ENCODE peak calls at places on chromosomes 3 and 15, in seven cellular contexts. P, Z, X, B, K, V and O are unnamed samples.

GRCh38 chr15:60589728-60590127 is 110.8 kb upstream of the ICE2 start:
- DNase-seq in P (no peak), Z (no peak), X (no peak), B (no peak), K (no peak), V (no peak), O (no peak)

GRCh38 chr15:23514492-23514891 is 51.0 kb upstream of the MKRN3 start:
- DNase-seq in P (no peak), Z (no peak), X (no peak), B (no peak), K (no peak), V (no peak), O (no peak)

GRCh38 chr3:168977696-168978374 is 685.7 kb downstream of the MECOM start:
- DNase-seq in P (peak; percentile 58), Z (no peak), X (no peak), B (no peak), K (no peak), V (no peak), O (no peak)

GRCh38 chr3:136916200-136916599 is 41.6 kb upstream of the IL20RB start:
- DNase-seq in P (no peak), Z (no peak), X (no peak), B (no peak), K (no peak), V (no peak), O (no peak)

GRCh38 chr15:65766422-65767263 is 25.4 kb downstream of the DENND4A start:
- DNase-seq in P (peak; percentile 33), Z (no peak), X (no peak), B (no peak), K (no peak), V (no peak), O (peak; percentile 30)

GRCh38 chr3:84906065-84906464 is 52.7 kb upstream of the CADM2 start:
- DNase-seq in P (no peak), Z (no peak), X (no peak), B (no peak), K (no peak), V (no peak), O (no peak)

GRCh38 chr3:193095366-193095765 is 145.7 kb upstream of the PLAAT1 start:
- DNase-seq in P (peak; percentile 39), Z (no peak), X (peak; percentile 2), B (peak; percentile 77), K (no peak), V (no peak), O (no peak)

GRCh38 chr3:101936419-101937331 is 87.4 kb downstream of the NFKBIZ start:
- DNase-seq in P (peak; percentile 95), Z (no peak), X (no peak), B (no peak), K (no peak), V (no peak), O (peak; percentile 96)

GRCh38 chr3:46578973-46579755 is 13.1 kb upstream of the LRRC2 start:
- DNase-seq in P (no peak), Z (no peak), X (no peak), B (no peak), K (no peak), V (no peak), O (no peak)

GRCh38 chr3:4398906-4399305 is 68.2 kb downstream of the SUMF1 start:
- DNase-seq in P (no peak), Z (no peak), X (no peak), B (no peak), K (no peak), V (no peak), O (no peak)

GRCh38 chr3:32897202-32897601 is 54.2 kb upstream of the CCR4 start:
- DNase-seq in P (peak; percentile 50), Z (no peak), X (no peak), B (no peak), K (no peak), V (no peak), O (no peak)

GRCh38 chr3:173624086-173624485 is 226.5 kb downstream of the NLGN1 start:
- DNase-seq in P (no peak), Z (no peak), X (no peak), B (no peak), K (no peak), V (no peak), O (no peak)

GRCh38 chr3:172749201-172749965 is 1.1 kb upstream of the ECT2 start:
- DNase-seq in P (peak; percentile 96), Z (no peak), X (no peak), B (no peak), K (no peak), V (no peak), O (peak; percentile 97)